ENCODE peak calls at places on chromosomes 12 and 14, in four cellular contexts. L is K562, W is HepG2, T is GM12878. V is an unnamed sample.
A peak's percentile ranks its signal among the peaks of the same experiment; 100 is the strongest.

GRCh38 chr14:44897844-44898151 is 63.9 kb downstream of the KLHL28 start:
- DNase-seq in L (no peak), W (no peak), T (no peak), V (peak; percentile 40)

GRCh38 chr14:55707365-55707804 is 127.4 kb downstream of the KTN1 start:
- DNase-seq in L (peak; percentile 6), W (peak; percentile 31), T (no peak), V (no peak)

GRCh38 chr14:77524536-77524935 is 25.9 kb upstream of the ISM2 start:
- DNase-seq in L (no peak), W (no peak), T (no peak), V (no peak)

GRCh38 chr14:69921052-69921451 is 41.8 kb downstream of the SMOC1 start:
- DNase-seq in L (no peak), W (no peak), T (no peak), V (no peak)

GRCh38 chr14:98161366-98161765 is 1110.6 kb downstream of the BCL11B start:
- DNase-seq in L (no peak), W (no peak), T (no peak), V (no peak)

GRCh38 chr12:56118688-56119045 is 601 bp downstream of the ZC3H10 start:
- DNase-seq in L (no peak), W (no peak), T (no peak), V (no peak)

GRCh38 chr12:111274820-111275219 is 94.1 kb downstream of the PHETA1 start:
- DNase-seq in L (peak; percentile 42), W (no peak), T (no peak), V (peak; percentile 15)

GRCh38 chr12:88889326-88890110 is 309.2 kb upstream of the KITLG start:
- DNase-seq in L (no peak), W (no peak), T (no peak), V (no peak)

GRCh38 chr12:101604132-101604531 is 9.4 kb downstream of the MYBPC1 start:
- DNase-seq in L (no peak), W (peak; percentile 94), T (peak; percentile 7), V (no peak)

GRCh38 chr12:96500686-96501085 is 11.3 kb downstream of the CFAP54 start:
- DNase-seq in L (no peak), W (no peak), T (no peak), V (no peak)

GRCh38 chr14:68408680-68409079 is 384.2 kb downstream of the ZFP36L1 start:
- DNase-seq in L (no peak), W (no peak), T (no peak), V (no peak)

GRCh38 chr12:120234643-120235368 is 30.7 kb downstream of the PXN start:
- DNase-seq in L (peak; percentile 75), W (peak; percentile 85), T (no peak), V (peak; percentile 61)

GRCh38 chr12:132259364-132259871 is 70.0 kb downstream of the GALNT9 start:
- DNase-seq in L (peak; percentile 28), W (no peak), T (no peak), V (no peak)

GRCh38 chr12:111598637-111599458 is at the start of gene ATXN2:
- DNase-seq in L (peak; percentile 94), W (no peak), T (no peak), V (no peak)

GRCh38 chr12:52010152-52010622 is 3.4 kb downstream of the TAMALIN start:
- DNase-seq in L (peak; percentile 89), W (peak; percentile 72), T (no peak), V (no peak)

GRCh38 chr12:79295572-79295971 is 395.2 kb downstream of the PAWR start:
- DNase-seq in L (no peak), W (no peak), T (no peak), V (no peak)

GRCh38 chr14:20609215-20610001 is 18.2 kb upstream of the RNASE12 start:
- DNase-seq in L (peak; percentile 64), W (peak; percentile 96), T (peak; percentile 89), V (peak; percentile 84)

GRCh38 chr12:52543985-52544888 is 8.7 kb downstream of the KRT71 start:
- DNase-seq in L (peak; percentile 25), W (no peak), T (no peak), V (no peak)

GRCh38 chr12:91493308-91493707 is 310.7 kb upstream of the DCN start:
- DNase-seq in L (no peak), W (no peak), T (no peak), V (no peak)

GRCh38 chr12:62772556-62772955 is 162.4 kb downstream of the PPM1H start:
- DNase-seq in L (no peak), W (no peak), T (no peak), V (no peak)

GRCh38 chr14:89855961-89856360 is 98.6 kb downstream of the EFCAB11 start:
- DNase-seq in L (no peak), W (no peak), T (no peak), V (no peak)

GRCh38 chr14:54676822-54677708 is 110.1 kb downstream of the SAMD4A start:
- DNase-seq in L (no peak), W (no peak), T (no peak), V (peak; percentile 75)

GRCh38 chr14:70555890-70556289 is 21.1 kb upstream of the ADAM20 start:
- DNase-seq in L (no peak), W (no peak), T (no peak), V (no peak)

GRCh38 chr14:104593710-104594121 is 10.9 kb downstream of the TMEM179 start:
- DNase-seq in L (no peak), W (no peak), T (no peak), V (no peak)

GRCh38 chr12:19198272-19198671 is 68.7 kb downstream of the PLEKHA5 start:
- DNase-seq in L (no peak), W (no peak), T (no peak), V (no peak)

GRCh38 chr14:34596891-34597290 is 33.1 kb downstream of the SNX6 start:
- DNase-seq in L (no peak), W (no peak), T (no peak), V (no peak)

GRCh38 chr14:34593740-34594375 is 36.1 kb downstream of the SNX6 start:
- DNase-seq in L (no peak), W (no peak), T (no peak), V (no peak)

DNA sequence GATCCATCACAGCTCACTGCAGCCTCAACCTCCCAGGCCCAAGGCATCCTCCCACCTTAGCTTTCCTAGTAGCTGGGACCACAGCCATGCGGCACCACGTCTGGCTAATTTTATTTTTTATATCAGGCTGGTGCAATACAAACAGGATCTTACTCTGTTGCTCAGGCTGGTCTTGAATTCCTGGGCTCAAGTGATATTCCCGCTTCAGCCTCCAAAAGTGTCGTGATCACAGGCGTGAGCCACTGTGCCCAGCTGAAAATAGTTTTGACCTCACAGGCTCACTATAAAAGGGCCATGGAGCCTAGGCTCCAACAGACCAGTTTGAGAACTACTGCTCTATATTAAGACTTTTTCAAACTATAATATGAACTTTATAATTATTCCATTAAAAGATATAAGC is 37.3 kb downstream of the SNX6 start:
- DNase-seq in L (no peak), W (no peak), T (no peak), V (no peak)
- TF ChIP-seq SRF in L (no peak), W (no peak), T (no peak), V (no peak)

DNA sequence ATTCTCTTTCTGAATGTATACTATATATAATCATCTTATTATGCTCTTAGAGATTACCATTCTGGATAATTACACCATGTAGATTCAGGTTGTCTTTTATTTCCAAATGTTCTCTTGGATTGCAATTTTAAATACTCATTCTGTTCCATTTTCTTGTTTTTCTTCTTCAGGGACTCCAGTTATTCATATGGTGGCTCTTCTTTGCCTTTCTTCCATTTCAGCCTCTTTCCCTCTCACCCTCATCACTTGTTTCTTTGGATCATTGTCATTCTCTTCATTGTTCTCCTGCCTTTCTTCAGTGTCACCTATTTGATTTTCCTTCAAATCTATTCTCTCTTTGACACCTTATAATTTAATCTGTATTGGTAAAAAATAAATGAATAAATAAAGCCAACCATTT is 182.0 kb downstream of the ITPR2 start:
- DNase-seq in L (no peak), W (no peak), T (no peak), V (no peak)
- TF ChIP-seq SRF in L (no peak), W (no peak), T (no peak), V (no peak)

GRCh38 chr14:74525361-74525851 is 31.8 kb downstream of the ISCA2 start:
- DNase-seq in L (no peak), W (no peak), T (peak; percentile 9), V (no peak)

GRCh38 chr14:74528406-74528805 is 34.8 kb downstream of the ISCA2 start:
- DNase-seq in L (no peak), W (no peak), T (no peak), V (no peak)

GRCh38 chr14:74528886-74529285 is 35.3 kb downstream of the ISCA2 start:
- DNase-seq in L (no peak), W (no peak), T (no peak), V (no peak)

GRCh38 chr14:74527736-74528280 is 34.2 kb downstream of the ISCA2 start:
- DNase-seq in L (no peak), W (no peak), T (no peak), V (no peak)

DNA sequence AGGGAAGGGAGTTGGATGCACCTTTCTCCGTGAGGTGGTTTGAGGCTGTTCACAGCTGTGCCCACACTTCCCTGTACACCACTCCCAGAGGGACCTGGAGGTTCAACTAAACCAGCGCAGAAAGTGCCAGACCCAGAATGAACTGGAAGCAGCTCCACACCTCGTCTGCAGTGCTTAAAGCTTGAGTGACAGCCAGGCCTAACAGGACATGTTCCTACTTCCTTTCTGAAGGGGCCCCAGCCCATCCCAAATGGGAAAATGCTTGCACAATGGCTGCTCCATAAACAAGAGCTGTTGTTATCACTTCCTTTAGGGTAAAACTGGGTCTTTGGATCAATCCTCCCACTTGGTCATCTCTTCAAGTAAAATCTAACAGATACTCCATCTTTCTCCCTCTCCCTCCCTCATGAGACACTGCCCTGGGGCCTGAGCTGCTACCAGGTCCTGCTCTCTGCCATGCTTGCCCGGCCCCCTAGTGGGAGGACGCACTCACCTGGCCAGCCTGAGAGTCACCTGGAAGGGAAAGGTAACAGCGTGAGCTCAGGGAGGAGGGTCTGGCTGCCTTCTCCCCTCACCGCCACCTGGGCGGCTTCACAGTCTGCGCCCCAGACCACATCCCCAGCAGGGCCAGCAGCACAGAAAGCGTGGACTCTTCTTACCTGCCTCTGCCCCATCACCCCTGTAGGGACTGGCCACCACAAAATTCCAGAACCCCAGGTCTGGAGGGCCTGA is 33.5 kb downstream of the ISCA2 start:
- DNase-seq in L (no peak), W (no peak), T (no peak), V (no peak)
- TF ChIP-seq SRF in L (no peak), W (no peak), T (no peak), V (no peak)

GRCh38 chr12:47088021-47088944 is 8.5 kb upstream of the AMIGO2 start:
- DNase-seq in L (no peak), W (peak; percentile 53), T (no peak), V (no peak)

GRCh38 chr12:47082963-47083621 is 3.3 kb upstream of the AMIGO2 start:
- DNase-seq in L (peak; percentile 20), W (no peak), T (no peak), V (no peak)

GRCh38 chr12:47084172-47084571 is 4.4 kb upstream of the AMIGO2 start:
- DNase-seq in L (no peak), W (no peak), T (no peak), V (no peak)

GRCh38 chr12:47087088-47087688 is 7.4 kb upstream of the AMIGO2 start:
- DNase-seq in L (no peak), W (no peak), T (no peak), V (no peak)

GRCh38 chr12:47085815-47086252 is 6.1 kb upstream of the AMIGO2 start:
- DNase-seq in L (peak; percentile 65), W (peak; percentile 41), T (no peak), V (no peak)
- TF ChIP-seq SRF in L (no peak), W (no peak), T (no peak), V (no peak)

V was measured in HCT116.